ENCODE peak calls at places on chromosome 4, in four cellular contexts. Z is cardiac muscle cell; E is fibroblast of mammary gland; S is CD4-positive, alpha-beta memory T cell. N is an unnamed sample.

GRCh38 chr4:177450421-177451107 is 8.3 kb upstream of the AGA start:
- DNase-seq in Z (peak), E (peak), S (no peak), N (no peak)

GRCh38 chr4:41134581-41134980 is 79.8 kb downstream of the APBB2 start:
- DNase-seq in Z (peak), E (no peak), S (no peak), N (no peak)

GRCh38 chr4:169823685-169824084 is 65.9 kb upstream of the HPF1 start:
- DNase-seq in Z (peak), E (peak), S (no peak), N (no peak)

GRCh38 chr4:81257021-81257420 is 42.0 kb upstream of the PRKG2 start:
- DNase-seq in Z (peak), E (peak), S (no peak), N (no peak)

GRCh38 chr4:52915730-52916129 is 53.6 kb downstream of the RASL11B start:
- DNase-seq in Z (no peak), E (no peak), S (no peak), N (no peak)

GRCh38 chr4:139736257-139736626 is 70.6 kb downstream of the MGST2 start:
- DNase-seq in Z (no peak), E (peak), S (no peak), N (no peak)

GRCh38 chr4:164512124-164512523 is 241.8 kb upstream of the SMIM31 start:
- DNase-seq in Z (no peak), E (no peak), S (no peak), N (no peak)

GRCh38 chr4:106048250-106048931 is 153.1 kb downstream of the NPNT start:
- DNase-seq in Z (peak), E (no peak), S (no peak), N (no peak)

GRCh38 chr4:110062166-110062565 is 136.2 kb downstream of the ELOVL6 start:
- DNase-seq in Z (no peak), E (no peak), S (no peak), N (no peak)

GRCh38 chr4:121326580-121326979 is 54.2 kb downstream of the QRFPR start:
- DNase-seq in Z (no peak), E (no peak), S (no peak), N (no peak)

GRCh38 chr4:88008133-88008621 is 742 bp downstream of the PKD2 start:
- DNase-seq in Z (peak), E (peak), S (no peak), N (no peak)

GRCh38 chr4:169492436-169493163 is 119.8 kb downstream of the NEK1 start:
- DNase-seq in Z (peak), E (peak), S (no peak), N (no peak)

GRCh38 chr4:166421556-166422156 is 548.6 kb downstream of the TLL1 start:
- DNase-seq in Z (peak), E (peak), S (no peak), N (no peak)

GRCh38 chr4:41969666-41970065 is 11.9 kb upstream of the DCAF4L1 start:
- DNase-seq in Z (no peak), E (no peak), S (no peak), N (no peak)

GRCh38 chr4:69376450-69376849 is 96.2 kb downstream of the UGT2B28 start:
- DNase-seq in Z (no peak), E (no peak), S (peak), N (no peak)

GRCh38 chr4:7393491-7394183 is 41.1 kb downstream of the PSAPL1 start:
- DNase-seq in Z (no peak), E (no peak), S (no peak), N (no peak)

GRCh38 chr4:37661643-37662221 is 24.4 kb downstream of the RELL1 start:
- DNase-seq in Z (no peak), E (peak), S (no peak), N (no peak)

GRCh38 chr4:40656221-40656863 is 26.7 kb upstream of the RBM47 start:
- DNase-seq in Z (no peak), E (no peak), S (no peak), N (no peak)

GRCh38 chr4:65968873-65969272 is 298.6 kb upstream of the EPHA5 start:
- DNase-seq in Z (peak), E (peak), S (no peak), N (no peak)

GRCh38 chr4:168773388-168774195 is 236.5 kb downstream of the CBR4 start:
- DNase-seq in Z (no peak), E (no peak), S (no peak), N (no peak)

GRCh38 chr4:38872620-38873019 is 5.0 kb downstream of the FAM114A1 start:
- DNase-seq in Z (peak), E (peak), S (no peak), N (no peak)

GRCh38 chr4:30904161-30904560 is 184.0 kb downstream of the PCDH7 start:
- DNase-seq in Z (no peak), E (no peak), S (no peak), N (no peak)

GRCh38 chr4:73853246-73853704 is at the start of gene PF4V1:
- DNase-seq in Z (peak), E (peak), S (no peak), N (no peak)

GRCh38 chr4:156346959-156347385 is 393.3 kb upstream of the CTSO start:
- DNase-seq in Z (no peak), E (no peak), S (no peak), N (no peak)

GRCh38 chr4:4860381-4860802 is 927 bp downstream of the MSX1 start:
- DNase-seq in Z (peak), E (no peak), S (no peak), N (no peak)

GRCh38 chr4:93842512-93843252 is 14.1 kb downstream of the ATOH1 start:
- DNase-seq in Z (no peak), E (no peak), S (no peak), N (no peak)

GRCh38 chr4:166165829-166166420 is 292.9 kb downstream of the TLL1 start:
- DNase-seq in Z (peak), E (peak), S (no peak), N (no peak)

GRCh38 chr4:653080-653821 is 20.8 kb downstream of the ATP5ME start:
- DNase-seq in Z (no peak), E (no peak), S (no peak), N (no peak)

GRCh38 chr4:40581254-40582140 is 48.2 kb downstream of the RBM47 start:
- DNase-seq in Z (no peak), E (no peak), S (no peak), N (no peak)

GRCh38 chr4:17578482-17578891 is 1.5 kb downstream of the LAP3 start:
- DNase-seq in Z (no peak), E (peak), S (no peak), N (no peak)
- H3K4me3 ChIP-seq in Z (no peak), E (peak), S (peak), N (peak)

GRCh38 chr4:56289934-56290333 is 97.4 kb downstream of the AASDH start:
- DNase-seq in Z (peak), E (no peak), S (no peak), N (no peak)
- H3K4me3 ChIP-seq in Z (no peak), E (no peak), S (no peak), N (no peak)

GRCh38 chr4:186553717-186554116 is 1.6 kb downstream of the MTNR1A start:
- DNase-seq in Z (no peak), E (no peak), S (no peak), N (no peak)

GRCh38 chr4:186551849-186552248 is 3.5 kb downstream of the MTNR1A start:
- DNase-seq in Z (no peak), E (no peak), S (no peak), N (no peak)

GRCh38 chr4:186557061-186557460 is 1.7 kb upstream of the MTNR1A start:
- DNase-seq in Z (no peak), E (peak), S (no peak), N (no peak)

GRCh38 chr4:186554890-186555827 is at the start of gene MTNR1A:
- DNase-seq in Z (peak), E (no peak), S (no peak), N (no peak)

DNA sequence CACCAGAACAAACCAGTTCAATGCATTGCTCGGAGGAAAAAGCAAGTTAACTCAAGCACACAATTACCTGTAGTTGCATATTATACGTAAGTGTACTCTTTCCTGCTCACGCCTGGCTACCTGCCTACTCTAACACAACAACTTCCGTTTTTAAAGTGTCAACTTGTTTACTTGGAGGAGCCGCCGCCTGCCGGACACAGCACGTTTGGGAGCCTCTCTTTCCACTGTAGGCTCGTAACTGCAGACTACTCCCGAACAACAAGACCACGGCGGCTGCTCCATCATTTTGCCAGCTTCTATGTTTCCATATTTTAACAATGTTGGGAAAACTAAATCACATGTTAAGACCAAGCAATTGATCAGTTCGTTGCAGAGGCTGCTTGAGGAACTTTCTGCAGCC is 882 bp downstream of the MTNR1A start:
- DNase-seq in Z (peak), E (peak), S (no peak), N (peak)
- H3K4me3 ChIP-seq in Z (peak), E (no peak), S (no peak), N (no peak)

GRCh38 chr4:3285558-3286334 is 7.1 kb upstream of the RGS12 start:
- DNase-seq in Z (peak), E (peak), S (no peak), N (no peak)

GRCh38 chr4:3287271-3287971 is 5.4 kb upstream of the RGS12 start:
- DNase-seq in Z (no peak), E (no peak), S (no peak), N (no peak)

GRCh38 chr4:3287972-3288570 is 4.8 kb upstream of the RGS12 start:
- DNase-seq in Z (no peak), E (no peak), S (no peak), N (no peak)

GRCh38 chr4:3284734-3285557 is 7.9 kb upstream of the RGS12 start:
- DNase-seq in Z (no peak), E (no peak), S (no peak), N (no peak)

DNA sequence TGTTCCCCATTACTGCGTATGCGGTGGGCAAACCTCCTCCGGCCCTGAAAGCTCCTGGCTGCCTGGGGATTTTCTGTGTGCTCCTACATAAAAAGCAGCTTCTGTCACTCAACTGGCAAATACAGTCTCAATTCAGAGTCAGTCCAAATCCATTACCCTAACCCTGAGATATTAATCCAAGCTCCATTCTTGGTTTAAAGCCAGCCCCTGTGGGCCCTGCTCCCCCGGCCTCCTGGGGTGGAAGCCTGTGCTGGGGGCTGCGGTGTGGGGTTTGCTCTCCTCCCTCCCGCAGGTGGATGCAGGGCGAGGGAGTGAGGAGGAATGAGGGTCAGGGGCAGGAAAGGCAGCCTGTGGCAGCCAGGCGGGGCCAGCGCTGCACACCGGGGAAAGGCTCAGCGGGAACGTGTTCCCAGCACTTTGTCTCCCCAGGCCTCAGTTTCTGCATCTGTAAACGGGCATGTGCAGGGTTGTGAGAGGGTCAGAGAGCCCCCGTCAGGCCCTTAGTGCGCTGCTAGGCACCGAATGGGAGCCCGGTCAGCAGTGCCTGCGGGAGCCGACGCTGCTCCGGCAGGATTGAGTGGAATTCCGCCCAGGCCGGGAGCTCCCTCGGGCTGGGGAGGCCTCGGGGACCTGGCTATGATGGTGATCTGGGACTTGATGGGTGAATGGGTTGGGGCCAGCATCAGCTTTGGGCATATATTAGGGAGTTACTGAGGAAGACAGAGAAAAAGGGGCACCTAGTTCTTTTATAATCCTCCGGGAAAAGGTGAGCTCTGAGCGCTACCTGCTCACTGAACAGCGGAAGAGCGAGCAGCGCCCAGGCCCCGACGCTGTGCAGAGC is 6.3 kb upstream of the RGS12 start:
- DNase-seq in Z (no peak), E (no peak), S (no peak), N (no peak)
- H3K4me3 ChIP-seq in Z (no peak), E (no peak), S (no peak), N (no peak)

DNA sequence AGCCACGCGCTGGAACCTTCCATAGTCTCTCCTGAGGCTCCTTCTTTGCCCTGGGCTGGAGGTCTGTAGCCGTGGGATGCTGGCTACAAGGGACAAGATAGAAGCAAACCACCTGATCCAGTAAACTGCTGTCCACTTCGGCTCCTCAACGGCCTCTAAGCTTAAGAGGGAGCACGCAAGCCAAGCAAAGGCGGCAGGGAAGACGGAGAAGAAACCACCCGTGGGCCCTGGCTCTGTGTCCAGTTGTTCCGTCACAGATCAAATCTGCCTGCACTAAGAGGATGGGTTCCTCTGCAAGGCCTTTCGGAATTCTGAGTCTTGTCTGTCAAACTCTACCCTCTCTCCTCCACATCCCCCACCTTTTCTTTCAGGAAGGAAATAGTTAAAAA is 401 bp upstream of the EDNRA start:
- DNase-seq in Z (no peak), E (no peak), S (no peak), N (no peak)
- H3K4me3 ChIP-seq in Z (peak), E (peak), S (no peak), N (peak)

DNA sequence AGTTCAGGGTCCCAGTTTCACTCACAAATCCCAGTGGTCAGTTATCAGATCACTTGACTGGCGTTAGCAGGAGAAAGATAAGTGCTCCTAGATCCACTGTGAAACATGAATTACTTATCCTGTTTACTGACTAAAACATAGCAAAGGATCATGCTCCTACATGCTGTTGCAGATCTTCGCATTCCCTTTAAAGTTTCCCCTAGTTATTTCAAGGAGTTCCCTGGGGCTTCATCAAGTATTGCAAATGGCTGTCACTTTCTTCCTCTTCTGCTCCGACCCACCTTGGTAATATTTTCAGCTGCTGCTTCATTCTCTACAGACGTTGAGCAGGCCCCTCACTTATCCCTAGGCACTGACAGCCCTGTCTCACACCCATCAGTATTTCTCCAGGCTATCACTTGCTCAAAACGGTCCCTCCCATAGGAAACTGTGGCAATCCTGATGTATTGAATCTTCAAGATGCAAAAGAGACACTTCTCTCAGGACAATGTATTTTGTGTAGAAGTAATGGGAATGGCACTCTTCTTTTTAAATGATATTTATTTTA is 466.0 kb downstream of the INPP4B start:
- DNase-seq in Z (no peak), E (no peak), S (no peak), N (no peak)
- H3K4me3 ChIP-seq in Z (no peak), E (no peak), S (no peak), N (no peak)

N was measured in lung.